ENCODE peak calls at places on chromosomes 3 and 15, in six cellular contexts. Q is A549, C is K562, E is HepG2, L is GM12878, H is endothelial cell of umbilical vein. K is an unnamed sample.

GRCh38 chr3:99720985-99721632 is 82.7 kb downstream of the COL8A1 start:
- DNase-seq in Q (no peak), C (no peak), E (no peak), L (no peak), H (peak; percentile 55), K (no peak)

GRCh38 chr3:182971637-182972036 is 8.7 kb downstream of the DCUN1D1 start:
- DNase-seq in Q (no peak), C (no peak), E (no peak), L (no peak), H (peak; percentile 20), K (no peak)

GRCh38 chr3:29324180-29324651 is 43.3 kb downstream of the RBMS3 start:
- DNase-seq in Q (peak; percentile 92), C (no peak), E (no peak), L (peak; percentile 84), H (peak; percentile 98), K (no peak)

GRCh38 chr3:10010546-10011465 is 15.4 kb upstream of the FANCD2 start:
- DNase-seq in Q (peak; percentile 85), C (peak; percentile 98), E (peak; percentile 78), L (peak; percentile 37), H (peak; percentile 93), K (peak; percentile 90)

GRCh38 chr3:111159391-111159790 is 87.8 kb downstream of the NECTIN3 start:
- DNase-seq in Q (no peak), C (no peak), E (no peak), L (no peak), H (no peak), K (no peak)

GRCh38 chr3:15894382-15894781 is 96.6 kb upstream of the ANKRD28 start:
- DNase-seq in Q (no peak), C (no peak), E (no peak), L (no peak), H (no peak), K (no peak)

GRCh38 chr3:156865732-156866131 is 39.6 kb downstream of the LEKR1 start:
- DNase-seq in Q (no peak), C (no peak), E (no peak), L (no peak), H (peak; percentile 4), K (no peak)

GRCh38 chr15:67067161-67067853 is 1.9 kb downstream of the SMAD3 start:
- DNase-seq in Q (no peak), C (no peak), E (no peak), L (no peak), H (peak; percentile 38), K (no peak)

GRCh38 chr3:39937315-39937714 is 127.9 kb downstream of the MYRIP start:
- DNase-seq in Q (no peak), C (no peak), E (peak; percentile 24), L (no peak), H (no peak), K (no peak)

GRCh38 chr3:104564045-104564643 is 802.6 kb upstream of the ALCAM start:
- DNase-seq in Q (peak; percentile 60), C (peak; percentile 13), E (peak; percentile 49), L (no peak), H (peak; percentile 47), K (peak; percentile 61)

GRCh38 chr3:187920871-187921270 is 175.6 kb upstream of the BCL6 start:
- DNase-seq in Q (no peak), C (no peak), E (no peak), L (no peak), H (no peak), K (no peak)

DNA sequence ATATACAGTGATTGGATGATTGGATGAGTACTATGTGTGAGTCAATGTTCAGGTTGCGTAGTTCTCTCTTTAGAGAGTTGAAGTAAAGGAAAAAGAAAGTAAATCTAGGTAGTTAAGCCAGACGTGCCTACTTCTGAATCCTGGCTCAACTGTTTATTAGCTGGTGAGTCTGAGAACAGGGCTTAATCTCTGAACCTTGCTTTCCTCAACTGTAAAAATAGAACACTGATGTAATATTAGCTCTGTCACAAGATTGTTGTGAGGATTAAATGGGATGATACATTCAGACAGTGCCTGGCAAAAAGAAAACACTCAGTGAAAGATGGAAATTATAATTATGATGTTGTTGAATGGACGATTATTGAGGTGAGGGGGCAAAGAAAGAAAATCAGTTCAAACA is 413.4 kb downstream of the MAGI1 start:
- DNase-seq in Q (no peak), C (no peak), E (no peak), L (no peak), H (no peak), K (no peak)
- TF ChIP-seq MYC in Q (no peak), C (no peak), E (no peak), L (no peak), H (no peak), K (no peak)

DNA sequence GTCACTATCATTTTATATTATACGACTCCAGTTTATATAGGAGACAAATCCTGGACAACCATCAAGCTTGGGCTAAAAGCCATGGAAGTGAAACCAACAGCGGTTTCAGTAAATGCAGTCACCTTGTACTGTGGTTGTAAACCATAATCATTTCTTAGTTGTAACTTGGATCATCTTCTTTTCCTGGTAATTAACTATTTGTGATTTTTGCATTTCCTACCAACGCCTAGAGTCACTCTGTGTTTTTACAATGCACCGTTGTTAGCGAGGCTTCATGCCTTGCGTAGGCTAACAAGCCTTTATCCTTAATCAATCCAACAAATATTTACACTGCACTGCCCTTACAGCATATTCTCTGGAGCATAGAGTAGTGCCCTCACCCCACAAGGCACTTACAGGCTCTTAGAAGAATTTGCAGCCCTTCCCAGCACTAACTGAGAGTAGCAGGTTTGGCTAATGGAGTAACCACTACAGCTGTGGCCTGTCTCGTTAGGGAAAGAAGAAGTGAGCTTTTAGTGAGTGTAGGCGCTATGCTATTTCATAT is 62.6 kb downstream of the ABHD2 start:
- DNase-seq in Q (no peak), C (no peak), E (peak; percentile 50), L (no peak), H (no peak), K (peak; percentile 27)
- H3K4me3 ChIP-seq in Q (no peak overlapping the region), C (no peak overlapping the region), E (no peak overlapping the region), L (no peak overlapping the region), H (no peak overlapping the region), K (no peak overlapping the region)

DNA sequence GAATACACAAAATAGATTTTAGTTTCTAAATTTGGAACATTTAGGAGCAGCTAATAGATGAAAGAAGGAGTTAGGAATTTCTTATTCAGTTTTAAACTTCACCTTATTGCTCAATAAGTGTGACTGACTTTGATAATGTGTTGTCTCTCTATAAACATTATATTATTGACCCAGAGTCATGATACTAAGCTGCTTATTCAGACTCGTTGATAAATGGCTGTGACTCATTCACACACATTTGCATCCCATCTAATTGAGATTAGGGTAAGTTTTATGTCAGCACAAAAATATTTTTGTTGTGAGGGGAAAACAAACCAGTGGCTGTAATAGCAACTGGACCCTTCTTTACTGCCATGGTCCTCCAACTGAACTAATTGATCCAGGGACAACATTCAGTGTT is 137.6 kb downstream of the GOLIM4 start:
- DNase-seq in Q (no peak), C (no peak), E (no peak), L (no peak), H (no peak), K (no peak)
- TF ChIP-seq MAX in Q (no peak), C (no peak), E (no peak), L (no peak), H (no peak), K (no peak)

GRCh38 chr3:11430207-11430606 is 158.0 kb downstream of the ATG7 start:
- DNase-seq in Q (no peak), C (no peak), E (no peak), L (no peak), H (no peak), K (no peak)
- TF ChIP-seq MYC in Q (no peak), C (no peak), E (no peak), L (no peak), H (no peak), K (no peak)

K was measured in NB4.